ENCODE peak calls at places on chromosomes 4 and X, in seven cellular contexts. I is EL, M is ascending aorta, Y is mesenteric fat pad, Q is upper lobe of right lung, W is adipocyte, C is NCI-H1417. E is an unnamed sample.

GRCh38 chr4:879730-880079 is 52.4 kb downstream of the GAK start:
- DNase-seq in W (no peak), M (no peak), C (no peak), Q (no peak), Y (no peak), I (no peak), E (peak; percentile 84)

GRCh38 chr4:182928061-182928460 is 10.9 kb upstream of the DCTD start:
- DNase-seq in Y (no peak), Q (no peak), C (no peak), W (no peak), M (no peak), I (peak; percentile 41), E (no peak)

GRCh38 chr4:105972946-105973621 is 77.8 kb downstream of the NPNT start:
- DNase-seq in M (no peak), C (no peak), I (no peak), Y (no peak), Q (no peak), W (no peak), E (no peak)

GRCh38 chr4:34422472-34422871 is 1821.8 kb downstream of the ARAP2 start:
- DNase-seq in M (no peak), W (peak; percentile 50), Q (no peak), Y (no peak), I (peak; percentile 18), C (no peak), E (no peak)

GRCh38 chrX:30777575-30777974 is 111.5 kb downstream of the TAB3 start:
- DNase-seq in C (no peak), Y (no peak), Q (no peak), M (no peak), I (no peak), W (no peak), E (no peak)

GRCh38 chrX:31213941-31214340 is 142.1 kb upstream of the FTHL17 start:
- DNase-seq in I (peak; percentile 13), C (no peak), Q (no peak), M (no peak), W (peak; percentile 51), Y (no peak), E (peak; percentile 29)

GRCh38 chr4:134911941-134912340 is 710.4 kb upstream of the PABPC4L start:
- DNase-seq in C (no peak), Y (no peak), I (no peak), Q (no peak), W (peak; percentile 13), M (no peak), E (no peak)

GRCh38 chr4:7070729-7071511 is 3.1 kb upstream of the GRPEL1 start:
- DNase-seq in C (peak; percentile 86), W (peak; percentile 87), I (peak; percentile 62), M (no peak), Y (no peak), Q (peak; percentile 92), E (peak; percentile 85)

GRCh38 chr4:172675232-172675631 is 493.4 kb upstream of the GALNT7 start:
- DNase-seq in C (no peak), Q (no peak), I (no peak), M (no peak), W (no peak), Y (no peak), E (no peak)

GRCh38 chr4:15695240-15695699 is 7.6 kb upstream of the BST1 start:
- DNase-seq in I (peak; percentile 97), Y (no peak), Q (no peak), C (peak; percentile 90), W (peak; percentile 25), M (no peak), E (peak; percentile 99)

GRCh38 chr4:43163101-43163792 is 270.7 kb downstream of the GRXCR1 start:
- DNase-seq in C (no peak), Y (no peak), W (no peak), M (no peak), Q (no peak), I (no peak), E (no peak)

GRCh38 chr4:168647976-168648375 is 151.1 kb downstream of the PALLD start:
- DNase-seq in Y (no peak), M (no peak), I (no peak), C (no peak), W (no peak), Q (no peak), E (peak; percentile 86)

GRCh38 chr4:54337007-54337406 is 107.9 kb downstream of the PDGFRA start:
- DNase-seq in M (no peak), I (no peak), Y (no peak), W (no peak), Q (no peak), C (no peak), E (no peak)

GRCh38 chrX:149003863-149004660 is 501.0 kb downstream of the IDS start:
- DNase-seq in W (no peak), C (no peak), I (no peak), Q (no peak), M (no peak), Y (no peak), E (no peak)

GRCh38 chr4:81913427-81913878 is 441.7 kb upstream of the RASGEF1B start:
- DNase-seq in Q (no peak), M (no peak), C (peak; percentile 49), I (peak; percentile 59), Y (no peak), W (peak; percentile 33), E (peak; percentile 73)

GRCh38 chr4:10605746-10606482 is 78.7 kb downstream of the CLNK start:
- DNase-seq in I (peak; percentile 79), C (no peak), W (peak; percentile 47), Q (no peak), M (no peak), Y (no peak), E (peak; percentile 89)